ENCODE peak calls at places on chromosomes 3 and 15, in six cellular contexts. P is keratinocyte, F is ovary, T is neural progenitor cell, L is body of pancreas, I is heart left ventricle. G is an unnamed sample.

GRCh38 chr15:69300129-69300588 is 1.4 kb downstream of the PAQR5 start:
- DNase-seq in L (peak; percentile 57), F (no peak), I (no peak), T (peak; percentile 37), P (no peak), G (no peak)

GRCh38 chr3:124860599-124860998 is 26.6 kb downstream of the ITGB5 start:
- DNase-seq in T (no peak), L (peak; percentile 70), P (peak; percentile 64), I (peak; percentile 89), F (no peak), G (peak; percentile 70)

GRCh38 chr15:67021455-67021854 is 43.9 kb upstream of the SMAD3 start:
- DNase-seq in L (no peak), P (no peak), I (no peak), F (no peak), T (no peak), G (no peak)

GRCh38 chr3:127690823-127691452 is 18.2 kb downstream of the ABTB1 start:
- DNase-seq in I (peak; percentile 56), P (no peak), F (no peak), L (peak; percentile 52), T (peak; percentile 73), G (no peak)

GRCh38 chr15:69313437-69314000 is 14.8 kb downstream of the PAQR5 start:
- DNase-seq in L (no peak), F (no peak), P (no peak), T (no peak), I (no peak), G (no peak)

GRCh38 chr3:153595186-153595815 is 433.3 kb downstream of the RAP2B start:
- DNase-seq in I (no peak), F (no peak), P (no peak), L (no peak), T (peak; percentile 36), G (no peak)

GRCh38 chr3:107432646-107433045 is 55.4 kb downstream of the CCDC54 start:
- DNase-seq in P (no peak), L (no peak), I (no peak), F (no peak), T (no peak), G (no peak)

GRCh38 chr15:99086327-99086667 is 18.6 kb upstream of the SYNM start:
- DNase-seq in I (no peak), P (no peak), T (no peak), F (no peak), L (no peak), G (peak; percentile 24)

GRCh38 chr3:127015282-127016042 is 32.5 kb downstream of the PLXNA1 start:
- DNase-seq in L (no peak), I (no peak), P (no peak), F (no peak), T (peak; percentile 59), G (no peak)

GRCh38 chr3:126685041-126685440 is 19.0 kb upstream of the CHCHD6 start:
- DNase-seq in P (no peak), F (no peak), L (no peak), T (no peak), I (no peak), G (no peak)

GRCh38 chr3:134201201-134202130 is 49.2 kb downstream of the RYK start:
- DNase-seq in F (no peak), P (peak; percentile 66), T (no peak), I (no peak), L (no peak), G (no peak)

GRCh38 chr15:34754674-34755418 is at the start of gene GJD2:
- DNase-seq in P (no peak), F (no peak), T (peak; percentile 89), I (no peak), L (peak; percentile 27), G (no peak)

GRCh38 chr3:197516517-197516889 is 39.3 kb downstream of the BDH1 start:
- DNase-seq in P (peak; percentile 97), F (no peak), T (no peak), L (no peak), I (no peak), G (peak; percentile 75)

GRCh38 chr3:13901935-13902584 is 22.2 kb upstream of the WNT7A start:
- DNase-seq in I (no peak), T (no peak), L (no peak), F (no peak), P (no peak), G (no peak)

GRCh38 chr3:117865338-117865737 is 1155.8 kb downstream of the TUSC7 start:
- DNase-seq in L (no peak), F (no peak), T (no peak), I (no peak), P (no peak), G (no peak)

GRCh38 chr3:10786640-10787039 is 29.4 kb upstream of the SLC6A11 start:
- DNase-seq in P (no peak), I (no peak), L (no peak), T (no peak), F (no peak), G (no peak)

GRCh38 chr3:152190636-152191183 is 78.0 kb upstream of the MBNL1 start:
- DNase-seq in P (no peak), L (no peak), T (no peak), I (no peak), F (no peak), G (no peak)

GRCh38 chr3:128786434-128787020 is 60.5 kb downstream of the RAB7A start:
- DNase-seq in L (no peak), F (no peak), I (no peak), P (no peak), T (no peak), G (no peak)

GRCh38 chr3:7788881-7789280 is 712.7 kb upstream of the LMCD1 start:
- DNase-seq in P (no peak), T (no peak), F (no peak), L (no peak), I (no peak), G (no peak)

GRCh38 chr3:33732394-33732793 is 14.3 kb upstream of the CLASP2 start:
- DNase-seq in L (no peak), T (no peak), P (no peak), I (no peak), F (no peak), G (no peak)
- H3K4me3 ChIP-seq in L (no peak overlapping the region), T (no peak overlapping the region), P (no peak overlapping the region), I (no peak overlapping the region), F (no peak overlapping the region), G (no peak overlapping the region)

DNA sequence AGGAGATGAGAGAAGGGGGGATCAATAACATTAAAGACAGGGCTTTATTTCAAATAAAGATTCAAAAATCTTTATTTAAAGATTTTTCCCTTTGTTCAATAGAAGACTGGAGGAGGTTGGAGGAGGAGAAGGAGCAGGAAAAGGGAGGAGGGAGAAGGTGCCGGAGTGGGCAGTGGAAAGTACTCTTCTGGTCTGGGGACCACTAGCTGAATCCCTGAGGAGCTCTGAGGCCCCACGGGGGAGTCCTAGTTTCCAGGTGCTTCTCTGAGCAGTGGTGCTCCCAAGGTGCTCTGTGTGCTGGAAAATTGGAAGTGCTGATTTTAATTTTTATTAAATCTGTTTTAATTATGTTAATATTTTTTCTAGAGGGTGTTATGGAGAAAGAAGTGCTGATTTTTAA is 19.3 kb upstream of the SEMA4B start:
- DNase-seq in F (no peak), T (no peak), P (no peak), L (no peak), I (no peak), G (no peak)
- H3K4me1 ChIP-seq in F (peaks cover 4% of the 10 kb centered on the region), T (peaks cover 4% of the 10 kb centered on the region), P (peaks cover 13% of the 10 kb centered on the region), L (peaks cover 42% of the 10 kb centered on the region), I (no peaks in the 10 kb centered on the region), G (no peaks in the 10 kb centered on the region)

GRCh38 chr3:43087249-43087776 is 18.6 kb downstream of the POMGNT2 start:
- DNase-seq in L (no peak), T (no peak), F (no peak), P (no peak), I (no peak), G (no peak)
- TF ChIP-seq CTCF in L (peak; percentile 8), T (no peak), F (no peak), P (peak; percentile 15), I (no peak), G (no peak)

GRCh38 chr3:183182073-183182472 is 19.5 kb upstream of the LAMP3 start:
- DNase-seq in L (no peak), T (no peak), P (no peak), F (no peak), I (no peak), G (no peak)
- H3K4me3 ChIP-seq in L (no peak overlapping the region), T (no peak overlapping the region), P (no peak overlapping the region), F (no peak overlapping the region), I (no peak overlapping the region), G (no peak overlapping the region)

GRCh38 chr15:22973286-22973685 is 6.9 kb downstream of the CYFIP1 start:
- DNase-seq in F (no peak), P (no peak), L (no peak), I (no peak), T (no peak), G (no peak)

GRCh38 chr15:22967084-22967770 is 12.9 kb downstream of the CYFIP1 start:
- DNase-seq in T (no peak), P (no peak), L (no peak), I (no peak), F (no peak), G (no peak)

GRCh38 chr15:22968356-22968755 is 11.8 kb downstream of the CYFIP1 start:
- DNase-seq in P (no peak), I (no peak), L (no peak), F (no peak), T (no peak), G (no peak)

GRCh38 chr15:22966321-22967083 is 13.7 kb downstream of the CYFIP1 start:
- DNase-seq in I (no peak), F (no peak), P (no peak), T (no peak), L (no peak), G (no peak)

DNA sequence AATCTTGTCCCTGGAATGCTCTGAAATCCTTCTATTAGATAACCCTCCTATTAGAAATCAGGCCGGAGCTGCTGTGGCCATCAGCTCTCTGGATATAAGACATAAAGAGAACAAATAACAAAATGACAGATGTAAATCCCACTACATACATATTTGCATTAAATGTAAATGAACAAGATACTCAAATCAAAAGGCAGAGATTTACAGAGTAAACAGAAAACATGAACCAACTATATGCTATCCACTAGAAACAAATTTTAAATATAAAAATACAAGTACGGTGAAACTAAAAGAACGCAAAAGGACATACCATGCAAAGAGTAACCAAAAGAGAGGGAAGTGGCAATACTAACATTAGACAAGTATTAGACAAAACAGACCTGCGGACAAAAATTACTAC is 10.7 kb downstream of the CYFIP1 start:
- DNase-seq in T (no peak), P (no peak), L (no peak), F (no peak), I (no peak), G (no peak)
- H3K4me1 ChIP-seq in T (no peaks in the 10 kb centered on the region), P (peaks cover 13% of the 10 kb centered on the region), L (peaks cover 37% of the 10 kb centered on the region), F (peaks cover 3% of the 10 kb centered on the region), I (peaks cover 12% of the 10 kb centered on the region), G (no peaks in the 10 kb centered on the region)

DNA sequence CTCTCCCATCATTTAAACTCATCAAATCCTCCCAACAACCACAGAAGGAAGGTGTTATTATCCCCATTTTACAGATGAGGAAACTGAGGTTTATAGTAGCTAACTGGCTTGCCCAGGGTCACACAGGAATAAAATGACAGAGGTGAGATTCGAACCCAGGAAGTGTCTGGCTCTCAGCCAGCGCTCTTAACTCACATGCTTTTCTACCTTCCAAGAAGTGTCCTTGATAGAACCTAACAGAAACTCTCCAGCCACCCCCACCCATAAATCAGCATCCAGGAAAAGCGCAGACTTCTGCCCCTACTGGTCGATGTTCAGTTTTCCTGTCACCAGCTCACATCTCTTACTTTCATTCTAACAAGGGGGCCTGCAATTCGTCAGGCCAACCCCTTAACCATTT is 51.7 kb downstream of the SPATA12 start:
- DNase-seq in L (no peak), F (no peak), T (peak; percentile 26), I (no peak), P (no peak), G (no peak)
- TF ChIP-seq CTCF in L (no peak), F (no peak), T (peak; percentile 45), I (no peak), P (no peak), G (no peak)